ENCODE peak calls at places on chromosomes 2 and 18, in eight cellular contexts. F, Y, L, A, S, D, O and M are unnamed samples. For H3K4me1, the result is how much of the 10 kb centered on the place peaks cover.

GRCh38 chr2:198499539-198499938 is 695.1 kb downstream of the PLCL1 start:
- DNase-seq in S (no peak), O (peak), F (no peak), Y (no peak), A (no peak), D (no peak), L (no peak), M (no peak)

GRCh38 chr2:196515041-196515440 is 124.5 kb upstream of the CCDC150 start:
- DNase-seq in D (no peak), L (no peak), S (no peak), Y (no peak), A (no peak), O (no peak), F (no peak), M (no peak)

GRCh38 chr18:4599312-4599711 is 144.2 kb upstream of the DLGAP1 start:
- DNase-seq in Y (no peak), O (no peak), A (no peak), S (no peak), F (no peak), L (no peak), D (no peak), M (no peak)

GRCh38 chr2:73718851-73719621 is 18.1 kb downstream of the TPRKB start:
- DNase-seq in S (no peak), A (no peak), O (no peak), D (no peak), L (no peak), Y (no peak), F (no peak), M (no peak)

GRCh38 chr2:219461061-219461514 is 26.4 kb downstream of the SPEG start:
- DNase-seq in A (no peak), F (peak), O (peak), D (no peak), L (peak), S (no peak), Y (no peak), M (no peak)

GRCh38 chr2:63862802-63863201 is 21.1 kb downstream of the UGP2 start:
- DNase-seq in O (no peak), D (no peak), F (no peak), Y (peak), A (peak), L (no peak), S (no peak), M (no peak)

GRCh38 chr18:28208712-28209265 is 31.9 kb upstream of the CDH2 start:
- DNase-seq in L (no peak), D (no peak), F (no peak), A (no peak), Y (no peak), S (no peak), O (no peak), M (no peak)

GRCh38 chr2:24105816-24106215 is 17.3 kb downstream of the PFN4 start:
- DNase-seq in D (no peak), S (no peak), Y (no peak), F (no peak), L (no peak), A (no peak), O (no peak), M (no peak)

GRCh38 chr2:105510761-105511669 is 112.2 kb upstream of the FHL2 start:
- DNase-seq in L (no peak), A (peak), S (no peak), D (no peak), Y (peak), O (no peak), F (no peak), M (no peak)

GRCh38 chr18:22694954-22695353 is 238.2 kb upstream of the RBBP8 start:
- DNase-seq in O (peak), L (no peak), A (peak), Y (no peak), S (peak), F (no peak), D (no peak), M (no peak)

GRCh38 chr2:25483584-25484266 is 142.0 kb upstream of the DNMT3A start:
- DNase-seq in O (no peak), S (no peak), Y (no peak), D (no peak), A (no peak), L (no peak), F (peak), M (no peak)

GRCh38 chr18:56388571-56388970 is 249.8 kb downstream of the TXNL1 start:
- DNase-seq in F (no peak), O (no peak), S (no peak), A (no peak), L (no peak), D (no peak), Y (no peak), M (no peak)

GRCh38 chr18:47248610-47249343 is 2.7 kb downstream of the SKOR2 start:
- DNase-seq in Y (no peak), A (no peak), F (no peak), O (no peak), D (no peak), S (no peak), L (no peak), M (no peak)

GRCh38 chr18:9016819-9017169 is 85.7 kb upstream of the NDUFV2 start:
- DNase-seq in D (no peak), O (no peak), L (no peak), F (no peak), A (no peak), S (no peak), Y (no peak), M (no peak)

GRCh38 chr2:72004976-72005375 is 142.7 kb downstream of the CYP26B1 start:
- DNase-seq in Y (no peak), F (no peak), L (no peak), D (no peak), A (peak), S (no peak), O (no peak), M (no peak)

GRCh38 chr2:100606332-100606731 is 43.5 kb downstream of the PDCL3 start:
- DNase-seq in F (no peak), S (no peak), Y (no peak), L (no peak), O (no peak), D (no peak), A (no peak), M (no peak)

GRCh38 chr2:214591359-214591758 is 180.5 kb downstream of the VWC2L start:
- DNase-seq in L (no peak), F (peak), Y (no peak), O (no peak), D (no peak), A (no peak), S (no peak), M (no peak)

GRCh38 chr18:43931439-43931838 is 654.1 kb upstream of the SYT4 start:
- DNase-seq in D (no peak), O (no peak), L (no peak), S (no peak), Y (no peak), A (no peak), F (no peak), M (no peak)

GRCh38 chr2:207630491-207630890 is 5.3 kb upstream of the METTL21A start:
- DNase-seq in L (no peak), D (no peak), S (no peak), A (no peak), O (no peak), F (no peak), Y (no peak), M (no peak)

GRCh38 chr2:234488913-234489451 is 7.9 kb downstream of the ARL4C start:
- DNase-seq in Y (peak), O (no peak), L (no peak), D (peak), F (no peak), A (no peak), S (no peak), M (peak)

GRCh38 chr2:233470839-233471238 is 95.7 kb downstream of the USP40 start:
- DNase-seq in S (no peak), D (no peak), A (no peak), Y (no peak), L (no peak), F (no peak), O (peak), M (no peak)

GRCh38 chr2:21117688-21118087 is 6.1 kb upstream of the TDRD15 start:
- DNase-seq in A (no peak), Y (peak), S (no peak), D (no peak), F (no peak), O (no peak), L (no peak), M (no peak)

GRCh38 chr18:78895207-78896001 is 84.2 kb upstream of the SALL3 start:
- DNase-seq in A (no peak), L (no peak), O (no peak), F (no peak), Y (no peak), D (no peak), S (no peak), M (no peak)

GRCh38 chr2:166388488-166389070 is 12.8 kb upstream of the SCN9A start:
- DNase-seq in Y (no peak), L (no peak), F (no peak), S (no peak), O (no peak), D (no peak), A (no peak), M (no peak)

GRCh38 chr2:3277748-3278520 is 99.7 kb downstream of the EIPR1 start:
- DNase-seq in F (no peak), S (no peak), Y (no peak), A (no peak), O (no peak), D (no peak), L (no peak), M (no peak)

GRCh38 chr2:30136729-30137444 is 9.9 kb upstream of the YPEL5 start:
- DNase-seq in F (no peak), Y (no peak), L (no peak), A (no peak), S (peak), D (no peak), O (no peak), M (no peak)

GRCh38 chr2:162768646-162769045 is 69.9 kb downstream of the KCNH7 start:
- DNase-seq in Y (no peak), A (no peak), F (no peak), S (no peak), D (no peak), L (no peak), O (no peak), M (no peak)

GRCh38 chr2:172455121-172455515 is 27.7 kb downstream of the ITGA6 start:
- DNase-seq in Y (peak), F (no peak), S (no peak), O (no peak), L (no peak), D (no peak), A (peak), M (no peak)

GRCh38 chr2:99337164-99337930 is at the start of gene EIF5B:
- DNase-seq in O (peak), S (peak), A (peak), F (peak), L (peak), Y (peak), D (peak), M (peak)

GRCh38 chr2:120613742-120614481 is 121.8 kb upstream of the GLI2 start:
- DNase-seq in F (no peak), S (no peak), D (no peak), O (no peak), L (no peak), Y (no peak), A (peak), M (no peak)

GRCh38 chr2:111634050-111634784 is 249.8 kb downstream of the ANAPC1 start:
- DNase-seq in S (no peak), F (no peak), A (no peak), L (no peak), O (no peak), D (no peak), Y (no peak), M (no peak)

GRCh38 chr2:220553150-220553549 is 925.7 kb downstream of the SLC4A3 start:
- DNase-seq in Y (no peak), O (no peak), D (no peak), F (no peak), S (no peak), A (no peak), L (no peak), M (no peak)

GRCh38 chr2:113131343-113131933 is 4.0 kb downstream of the IL1RN start:
- DNase-seq in A (no peak), F (no peak), S (no peak), L (no peak), Y (no peak), O (no peak), D (no peak), M (no peak)

DNA sequence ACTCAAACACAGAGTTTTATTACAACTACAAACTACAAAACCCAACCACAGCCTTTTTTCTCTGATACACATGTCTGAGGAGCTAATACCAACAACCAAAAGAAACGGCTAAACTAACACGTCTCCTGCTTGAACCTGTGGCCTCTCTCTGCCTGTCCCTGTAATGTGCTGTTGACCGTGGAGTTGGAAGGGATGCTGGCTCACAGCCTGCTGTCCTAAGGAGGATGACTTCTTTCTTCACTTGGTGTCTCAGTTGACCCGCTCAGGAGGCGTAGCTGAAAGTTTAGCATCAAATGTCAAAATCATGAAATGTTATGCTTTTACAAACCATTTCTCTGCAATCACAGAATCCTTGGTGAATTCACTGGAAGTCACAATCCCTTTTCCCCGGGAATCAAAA is 74.5 kb downstream of the IRS1 start:
- DNase-seq in F (no peak), A (no peak), L (no peak), D (no peak), Y (no peak), O (peak), S (peak), M (no peak)
- H3K4me1 ChIP-seq in F (under half), A (under half), L (under half), D (under half), Y (under half), O (under half), S (under half), M (under half)

GRCh38 chr2:65574911-65575444 is 142.6 kb upstream of the SPRED2 start:
- DNase-seq in A (no peak), D (no peak), L (no peak), F (no peak), Y (no peak), S (no peak), O (no peak), M (no peak)
- H3K27ac ChIP-seq in A (no peak), D (no peak), L (peak), F (no peak), Y (no peak), S (peak), O (no peak), M (no peak)

GRCh38 chr2:47086571-47086970 is 68.5 kb downstream of the STPG4 start:
- DNase-seq in S (peak), A (no peak), L (no peak), O (no peak), F (no peak), Y (no peak), D (no peak), M (no peak)
- H3K4me1 ChIP-seq in S (under half), A (under half), L (under half), O (under half), F (under half), Y (under half), D (under half), M (under half)

DNA sequence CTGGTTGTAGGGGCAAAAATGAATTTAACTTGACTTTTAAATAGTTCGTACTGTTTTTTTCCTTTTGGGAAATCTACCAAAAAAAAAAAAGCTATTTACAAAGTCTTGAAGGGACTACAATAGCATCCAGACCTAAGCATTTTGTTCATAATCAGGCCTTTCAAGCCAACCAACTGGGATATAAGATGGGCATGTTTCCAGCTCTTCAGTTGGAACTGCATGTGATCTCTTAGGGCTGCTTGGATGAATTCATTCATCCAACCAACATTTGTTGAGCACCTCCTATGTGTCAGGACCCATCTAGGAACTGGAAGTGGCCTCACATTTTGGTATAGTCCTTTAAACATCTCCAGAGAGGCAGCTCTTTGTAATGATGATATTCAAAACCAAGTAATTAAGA is 98.6 kb downstream of the AAK1 start:
- DNase-seq in S (no peak), Y (no peak), A (no peak), D (no peak), F (no peak), O (no peak), L (no peak), M (no peak)
- H3K27ac ChIP-seq in S (no peak), Y (no peak), A (no peak), D (no peak), F (no peak), O (no peak), L (no peak), M (no peak)

GRCh38 chr2:75007061-75007460 is 48.6 kb downstream of the POLE4 start:
- DNase-seq in A (no peak), F (no peak), Y (no peak), O (no peak), D (no peak), L (no peak), S (no peak), M (no peak)

GRCh38 chr2:75006041-75006440 is 47.6 kb downstream of the POLE4 start:
- DNase-seq in A (no peak), D (no peak), F (no peak), S (no peak), Y (no peak), L (no peak), O (no peak), M (no peak)

GRCh38 chr2:75003773-75004172 is 45.3 kb downstream of the POLE4 start:
- DNase-seq in O (no peak), A (no peak), Y (no peak), S (no peak), F (peak), L (no peak), D (no peak), M (no peak)

GRCh38 chr2:75010571-75010970 is 52.1 kb downstream of the POLE4 start:
- DNase-seq in F (no peak), S (no peak), L (no peak), D (no peak), A (no peak), Y (no peak), O (no peak), M (no peak)

DNA sequence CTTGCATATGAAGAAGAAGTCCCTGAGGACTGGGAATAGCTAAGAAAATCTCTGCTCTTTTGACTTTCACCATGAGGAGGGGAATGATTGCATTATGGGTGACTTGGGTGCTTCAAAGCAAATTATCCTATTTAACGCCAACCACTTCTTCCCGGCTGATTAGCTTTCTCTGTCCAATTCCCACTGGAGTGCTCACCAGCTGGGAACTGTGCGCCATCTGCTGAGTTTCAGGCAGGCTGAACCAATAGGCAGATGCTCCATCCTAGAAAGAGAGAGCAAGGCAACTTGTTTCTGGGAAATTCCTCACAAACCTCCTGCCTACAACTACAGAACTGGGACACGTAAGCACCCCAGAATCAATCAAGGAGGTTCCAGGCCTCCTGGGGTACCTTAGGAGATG is 49.4 kb downstream of the POLE4 start:
- DNase-seq in S (no peak), A (no peak), F (no peak), Y (no peak), O (no peak), L (no peak), D (no peak), M (no peak)
- H3K4me1 ChIP-seq in S (under half), A (under half), F (under half), Y (under half), O (under half), L (under half), D (under half), M (under half)

DNA sequence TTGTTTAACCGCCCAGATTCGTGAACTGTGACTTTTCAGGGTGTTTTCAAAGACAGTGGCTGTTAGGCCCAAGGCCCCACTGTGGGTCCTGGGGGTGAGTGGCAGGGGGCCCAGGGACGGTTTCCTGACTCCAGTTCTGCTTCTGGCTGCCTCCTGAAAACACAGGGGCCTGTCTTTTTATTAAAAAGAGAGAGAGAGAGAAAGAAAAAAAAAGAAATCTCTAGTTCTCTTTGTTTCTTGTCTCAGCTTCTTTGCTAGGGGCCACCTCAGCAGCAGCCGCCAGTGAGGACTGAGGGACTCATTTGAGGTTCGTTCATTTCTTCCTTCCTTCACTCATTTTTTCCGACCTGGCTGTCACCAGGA is 15.4 kb upstream of the E2F6 start:
- DNase-seq in Y (no peak), F (no peak), A (no peak), S (no peak), D (no peak), O (no peak), L (no peak), M (no peak)
- H3K27ac ChIP-seq in Y (no peak), F (no peak), A (no peak), S (no peak), D (no peak), O (peak), L (no peak), M (no peak)

DNA sequence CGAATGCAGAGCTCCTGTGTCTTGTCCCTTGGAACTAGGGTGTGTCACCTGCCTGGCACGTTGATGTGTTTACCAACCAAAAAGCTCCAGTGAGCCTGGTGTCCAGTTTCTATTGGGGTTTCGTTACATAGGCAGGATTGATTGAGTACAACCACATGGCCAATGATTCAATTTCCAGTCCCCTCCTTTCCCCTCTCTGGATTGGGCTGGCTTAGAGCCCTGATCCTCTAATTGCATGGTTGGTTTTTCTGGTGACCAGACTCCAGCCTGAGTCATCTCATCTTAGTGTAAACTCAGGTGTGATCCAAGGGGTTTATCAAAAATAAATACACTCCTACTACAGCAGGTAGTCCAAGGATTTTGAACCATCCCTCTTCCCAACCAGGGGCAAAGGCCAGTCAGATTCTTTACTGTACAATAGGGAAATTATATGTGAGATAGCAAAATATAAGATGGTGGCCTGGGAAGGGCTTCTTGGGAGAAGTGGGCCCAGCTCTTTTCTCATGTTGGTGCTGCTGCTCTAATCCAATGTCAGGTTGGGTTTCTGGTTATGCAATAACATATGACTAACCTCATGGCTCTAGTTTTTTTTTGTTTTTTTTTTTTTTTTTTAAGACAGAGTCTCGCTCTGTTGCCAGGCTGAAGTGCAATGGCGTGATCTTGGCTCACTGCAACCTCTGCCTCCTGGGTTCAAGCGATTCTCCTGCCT is 64.7 kb upstream of the MGAT5 start:
- DNase-seq in D (no peak), A (peak), S (peak), F (no peak), O (no peak), Y (peak), L (no peak), M (no peak)
- H3K4me1 ChIP-seq in D (half or more), A (under half), S (under half), F (under half), O (under half), Y (under half), L (under half), M (under half)

DNA sequence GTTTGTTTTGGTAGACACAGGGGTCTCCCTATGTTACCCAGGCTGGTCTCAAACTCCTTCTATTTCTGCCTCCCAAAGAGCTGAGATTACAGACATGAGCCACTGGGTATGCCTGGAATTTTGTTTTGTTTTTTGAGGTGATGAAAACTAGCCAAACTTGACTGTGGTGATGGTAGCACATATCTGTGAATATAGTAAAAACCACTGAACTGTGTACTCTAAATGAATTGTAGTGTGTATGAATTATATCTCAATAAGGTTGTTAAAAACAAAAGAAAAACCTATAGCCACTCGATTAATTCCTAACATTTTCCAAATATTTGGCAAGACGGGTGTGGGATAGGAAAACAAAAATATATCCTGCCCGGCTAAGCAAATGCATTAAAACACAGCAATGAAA is 1302.3 kb upstream of the CHAC2 start:
- DNase-seq in Y (no peak), S (no peak), F (no peak), D (no peak), L (no peak), O (no peak), A (no peak), M (no peak)
- H3K27ac ChIP-seq in Y (no peak), S (no peak), F (no peak), D (no peak), L (no peak), O (no peak), A (no peak), M (no peak)